ENCODE peak calls at places on chromosomes 4 and X, in four cellular contexts. One of them, this sample, is unnamed.
A peak's percentile ranks its signal among the peaks of the same experiment; 100 is the strongest.

GRCh38 chr4:132071815-132072214 is 1077.3 kb upstream of the PCDH10 start:
- DNase-seq in body of pancreas: no peak
- DNase-seq in astrocyte: peak; percentile 44
- DNase-seq in fibroblast of villous mesenchyme: no peak
- DNase-seq in this sample: no peak

GRCh38 chr4:22932326-22932725 is 239.6 kb downstream of the GBA3 start:
- DNase-seq in fibroblast of villous mesenchyme: no peak
- DNase-seq in body of pancreas: no peak
- DNase-seq in astrocyte: no peak
- DNase-seq in this sample: no peak

GRCh38 chr4:147103403-147103946 is 157.8 kb upstream of the TTC29 start:
- DNase-seq in fibroblast of villous mesenchyme: peak; percentile 89
- DNase-seq in body of pancreas: no peak
- DNase-seq in astrocyte: peak; percentile 98
- DNase-seq in this sample: peak; percentile 93

GRCh38 chr4:140071806-140072205 is 82.2 kb downstream of the MAML3 start:
- DNase-seq in fibroblast of villous mesenchyme: peak; percentile 84
- DNase-seq in body of pancreas: peak; percentile 18
- DNase-seq in astrocyte: peak; percentile 99
- DNase-seq in this sample: no peak

GRCh38 chr4:101346562-101347266 is 612 bp downstream of the PPP3CA start:
- DNase-seq in body of pancreas: peak; percentile 64
- DNase-seq in fibroblast of villous mesenchyme: peak; percentile 74
- DNase-seq in astrocyte: peak; percentile 43
- DNase-seq in this sample: no peak

GRCh38 chr4:14339715-14340114 is 662.6 kb upstream of the CPEB2 start:
- DNase-seq in fibroblast of villous mesenchyme: no peak
- DNase-seq in astrocyte: no peak
- DNase-seq in body of pancreas: no peak
- DNase-seq in this sample: no peak

GRCh38 chrX:77087529-77088169 is 359.5 kb upstream of the FGF16 start:
- DNase-seq in fibroblast of villous mesenchyme: no peak
- DNase-seq in astrocyte: peak; percentile 12
- DNase-seq in body of pancreas: peak; percentile 53
- DNase-seq in this sample: no peak

GRCh38 chr4:142353149-142353738 is 492.9 kb downstream of the INPP4B start:
- DNase-seq in fibroblast of villous mesenchyme: peak; percentile 78
- DNase-seq in body of pancreas: no peak
- DNase-seq in astrocyte: peak; percentile 63
- DNase-seq in this sample: peak; percentile 31

GRCh38 chr4:64807821-64808220 is 398.6 kb upstream of the TECRL start:
- DNase-seq in fibroblast of villous mesenchyme: no peak
- DNase-seq in body of pancreas: no peak
- DNase-seq in astrocyte: peak; percentile 33
- DNase-seq in this sample: no peak

GRCh38 chr4:2092653-2093000 is 33.5 kb downstream of the NAT8L start:
- DNase-seq in body of pancreas: no peak
- DNase-seq in astrocyte: no peak
- DNase-seq in fibroblast of villous mesenchyme: no peak
- DNase-seq in this sample: no peak

GRCh38 chrX:35115205-35115604 is 172.6 kb downstream of the FAM47B start:
- DNase-seq in fibroblast of villous mesenchyme: peak; percentile 8
- DNase-seq in astrocyte: peak; percentile 57
- DNase-seq in body of pancreas: no peak
- DNase-seq in this sample: peak; percentile 18

GRCh38 chrX:153851981-153852380 is 21.6 kb upstream of the PDZD4 start:
- DNase-seq in body of pancreas: no peak
- DNase-seq in fibroblast of villous mesenchyme: no peak
- DNase-seq in astrocyte: no peak
- DNase-seq in this sample: no peak

GRCh38 chr4:1395941-1396805 is 10.1 kb downstream of the NKX1-1 start:
- DNase-seq in body of pancreas: peak; percentile 9
- DNase-seq in fibroblast of villous mesenchyme: no peak
- DNase-seq in astrocyte: no peak
- DNase-seq in this sample: no peak

GRCh38 chrX:48957477-48957826 is at the start of gene OTUD5:
- DNase-seq in fibroblast of villous mesenchyme: no peak
- DNase-seq in body of pancreas: no peak
- DNase-seq in astrocyte: no peak
- DNase-seq in this sample: no peak

GRCh38 chr4:8046925-8047541 is 107.4 kb upstream of the AFAP1 start:
- DNase-seq in body of pancreas: no peak
- DNase-seq in astrocyte: no peak
- DNase-seq in fibroblast of villous mesenchyme: no peak
- DNase-seq in this sample: no peak

GRCh38 chrX:134685662-134686061 is 27.4 kb upstream of the PLAC1 start:
- DNase-seq in body of pancreas: no peak
- DNase-seq in astrocyte: peak; percentile 43
- DNase-seq in fibroblast of villous mesenchyme: peak; percentile 51
- DNase-seq in this sample: no peak

GRCh38 chrX:64204252-64204651 is 1.3 kb downstream of the AMER1 start:
- DNase-seq in fibroblast of villous mesenchyme: no peak
- DNase-seq in body of pancreas: peak; percentile 34
- DNase-seq in astrocyte: no peak
- DNase-seq in this sample: no peak

GRCh38 chr4:100100985-100101384 is 89.3 kb downstream of the DDIT4L start:
- DNase-seq in fibroblast of villous mesenchyme: no peak
- DNase-seq in astrocyte: no peak
- DNase-seq in body of pancreas: no peak
- DNase-seq in this sample: no peak

GRCh38 chrX:134548257-134548732 is 88.3 kb downstream of the HPRT1 start:
- DNase-seq in fibroblast of villous mesenchyme: no peak
- DNase-seq in astrocyte: no peak
- DNase-seq in body of pancreas: no peak
- DNase-seq in this sample: no peak

GRCh38 chr4:55736605-55737183 is 82.9 kb upstream of the EXOC1L start:
- DNase-seq in body of pancreas: no peak
- DNase-seq in fibroblast of villous mesenchyme: peak; percentile 25
- DNase-seq in astrocyte: no peak
- DNase-seq in this sample: no peak

GRCh38 chr4:149145803-149146202 is 669.8 kb downstream of the IQCM start:
- DNase-seq in astrocyte: peak; percentile 54
- DNase-seq in body of pancreas: no peak
- DNase-seq in fibroblast of villous mesenchyme: peak; percentile 53
- DNase-seq in this sample: peak; percentile 16

GRCh38 chr4:55706526-55706925 is 70.4 kb upstream of the NMU start:
- DNase-seq in body of pancreas: no peak
- DNase-seq in astrocyte: no peak
- DNase-seq in fibroblast of villous mesenchyme: peak; percentile 7
- DNase-seq in this sample: no peak

GRCh38 chrX:31329298-31329697 is 257.5 kb upstream of the FTHL17 start:
- DNase-seq in body of pancreas: no peak
- DNase-seq in fibroblast of villous mesenchyme: no peak
- DNase-seq in astrocyte: no peak
- DNase-seq in this sample: no peak

GRCh38 chr4:30536231-30536630 is 183.9 kb upstream of the PCDH7 start:
- DNase-seq in astrocyte: peak; percentile 44
- DNase-seq in fibroblast of villous mesenchyme: peak; percentile 56
- DNase-seq in body of pancreas: no peak
- DNase-seq in this sample: no peak

GRCh38 chrX:84909151-84909550 is 94.5 kb upstream of the APOOL start:
- DNase-seq in body of pancreas: no peak
- DNase-seq in astrocyte: no peak
- DNase-seq in fibroblast of villous mesenchyme: no peak
- DNase-seq in this sample: no peak

DNA sequence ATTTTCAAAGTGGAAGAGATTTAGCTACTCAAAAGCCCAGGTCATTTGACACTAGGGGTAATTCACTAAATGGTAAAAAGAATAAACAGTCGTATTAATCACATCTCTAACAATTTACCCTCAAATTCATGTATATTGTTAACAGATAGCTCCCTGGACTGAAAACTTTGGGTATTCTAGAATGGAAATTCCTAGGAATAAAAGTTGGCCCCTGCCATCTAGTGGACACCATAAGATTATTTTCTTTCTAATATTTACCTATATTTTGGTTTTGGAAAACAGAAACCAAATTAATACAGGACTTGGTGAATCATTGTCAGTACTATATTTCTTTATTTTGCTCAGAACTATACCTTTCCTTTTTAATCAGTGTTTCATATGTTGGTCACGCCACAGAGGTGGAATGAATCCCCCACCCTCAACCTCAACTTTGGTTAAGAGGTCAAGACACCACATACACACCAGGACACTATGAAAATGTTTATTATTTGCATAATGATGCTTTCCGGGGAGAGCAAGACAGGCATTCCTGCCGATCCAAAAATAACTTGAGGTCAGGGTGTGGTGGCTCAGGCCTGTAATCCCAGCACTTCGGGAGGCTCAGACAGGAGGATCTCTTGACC is 96.2 kb upstream of the APOOL start:
- DNase-seq in fibroblast of villous mesenchyme: peak; percentile 7
- DNase-seq in astrocyte: no peak
- DNase-seq in body of pancreas: no peak
- DNase-seq in this sample: no peak
- TF ChIP-seq CTCF in fibroblast of villous mesenchyme: no peak
- TF ChIP-seq CTCF in astrocyte: no peak
- TF ChIP-seq CTCF in body of pancreas: peak; percentile 24
- TF ChIP-seq CTCF in this sample: peak; percentile 8

GRCh38 chr4:107380836-107381438 is 339.1 kb downstream of the PAPSS1 start:
- DNase-seq in fibroblast of villous mesenchyme: no peak
- DNase-seq in body of pancreas: no peak
- DNase-seq in astrocyte: no peak
- DNase-seq in this sample: no peak
- H3K4me3 ChIP-seq in fibroblast of villous mesenchyme: no peak overlapping the region
- H3K4me3 ChIP-seq in body of pancreas: no peak overlapping the region
- H3K4me3 ChIP-seq in astrocyte: no peak overlapping the region
- H3K4me3 ChIP-seq in this sample: no peak overlapping the region

DNA sequence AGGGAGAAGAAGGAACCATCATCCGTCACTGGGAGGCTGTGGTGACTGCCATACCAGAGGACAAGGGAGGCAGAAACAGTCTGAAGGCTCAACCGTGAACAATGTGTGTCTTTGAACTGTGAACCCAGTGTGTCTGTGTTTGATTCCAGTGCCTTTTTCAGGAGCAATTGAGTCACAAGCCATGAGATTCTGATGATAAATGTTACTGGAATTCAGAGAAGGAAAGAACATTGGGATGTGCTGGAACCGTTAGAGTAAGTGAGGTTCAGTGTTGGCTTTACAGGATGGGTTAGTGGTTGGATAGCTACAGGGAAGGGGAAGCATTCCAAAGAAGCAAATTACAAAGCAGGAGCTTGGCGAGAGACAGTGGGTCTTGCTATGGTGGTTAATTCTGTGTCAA is 464.4 kb downstream of the TRIML1 start:
- DNase-seq in astrocyte: no peak
- DNase-seq in fibroblast of villous mesenchyme: no peak
- DNase-seq in body of pancreas: no peak
- DNase-seq in this sample: peak; percentile 16
- TF ChIP-seq CTCF in astrocyte: no peak
- TF ChIP-seq CTCF in fibroblast of villous mesenchyme: no peak
- TF ChIP-seq CTCF in body of pancreas: no peak
- TF ChIP-seq CTCF in this sample: no peak

GRCh38 chr4:158292156-158292555 is 81.9 kb downstream of the TMEM144 start:
- DNase-seq in fibroblast of villous mesenchyme: no peak
- DNase-seq in body of pancreas: no peak
- DNase-seq in astrocyte: no peak
- DNase-seq in this sample: no peak
- H3K4me3 ChIP-seq in fibroblast of villous mesenchyme: no peak overlapping the region
- H3K4me3 ChIP-seq in body of pancreas: no peak overlapping the region
- H3K4me3 ChIP-seq in astrocyte: no peak overlapping the region
- H3K4me3 ChIP-seq in this sample: no peak overlapping the region

DNA sequence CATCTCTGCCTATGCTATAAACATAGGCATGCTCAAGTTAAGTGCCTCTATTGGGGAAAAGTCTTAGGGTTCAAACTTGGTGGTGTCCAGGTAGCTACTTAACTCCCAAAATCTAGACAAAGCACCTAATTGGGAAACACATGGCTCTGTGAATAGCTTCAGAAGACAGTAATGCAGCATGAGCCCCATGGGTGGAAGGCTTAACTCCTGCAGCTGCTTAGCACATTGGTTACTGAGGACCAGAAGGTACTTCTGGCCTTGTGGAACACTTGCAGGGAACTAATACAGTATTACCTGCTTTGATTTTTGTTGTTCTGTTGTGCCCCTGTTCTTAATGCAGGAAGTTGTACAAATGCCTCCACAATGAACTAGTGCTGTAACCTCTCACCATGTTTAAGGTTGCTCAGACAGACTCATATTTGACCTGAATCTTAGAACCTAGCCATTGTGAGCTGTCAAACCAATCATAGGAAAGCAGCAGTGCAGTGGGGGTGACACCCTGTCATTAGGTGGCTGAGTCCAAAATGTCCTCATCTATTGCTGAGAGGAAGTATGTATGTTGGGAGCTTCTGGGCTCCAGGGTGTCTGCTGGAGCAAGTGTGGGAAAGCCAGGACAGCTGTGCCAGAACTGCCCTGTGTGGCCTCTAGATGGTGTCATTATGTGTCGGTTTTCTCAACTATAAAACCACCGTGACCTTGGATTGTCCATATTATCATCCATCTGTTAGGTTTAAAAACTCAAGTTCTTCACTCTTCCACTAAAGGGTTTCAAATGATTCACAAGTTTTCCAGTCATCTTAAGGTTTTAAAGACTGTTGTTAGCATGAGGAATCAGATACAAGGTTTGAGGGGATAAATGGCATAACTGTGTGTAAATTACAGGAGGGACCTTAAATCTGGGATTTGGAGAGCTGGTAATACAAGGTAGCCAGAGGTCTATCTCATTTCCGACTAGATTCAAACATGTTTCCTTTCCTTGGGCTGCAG is 69.9 kb upstream of the WDR1 start:
- DNase-seq in fibroblast of villous mesenchyme: no peak
- DNase-seq in body of pancreas: no peak
- DNase-seq in astrocyte: no peak
- DNase-seq in this sample: no peak
- TF ChIP-seq CTCF in fibroblast of villous mesenchyme: no peak
- TF ChIP-seq CTCF in body of pancreas: no peak
- TF ChIP-seq CTCF in astrocyte: no peak
- TF ChIP-seq CTCF in this sample: no peak

GRCh38 chr4:175953960-175954521 is 111.6 kb upstream of the WDR17 start:
- DNase-seq in body of pancreas: no peak
- DNase-seq in fibroblast of villous mesenchyme: no peak
- DNase-seq in astrocyte: no peak
- DNase-seq in this sample: no peak
- H3K4me3 ChIP-seq in body of pancreas: no peak overlapping the region
- H3K4me3 ChIP-seq in fibroblast of villous mesenchyme: no peak overlapping the region
- H3K4me3 ChIP-seq in astrocyte: no peak overlapping the region
- H3K4me3 ChIP-seq in this sample: no peak overlapping the region

GRCh38 chr4:184553891-184554290 is 79.5 kb upstream of the IRF2 start:
- DNase-seq in astrocyte: no peak
- DNase-seq in fibroblast of villous mesenchyme: no peak
- DNase-seq in body of pancreas: no peak
- DNase-seq in this sample: no peak
- TF ChIP-seq CTCF in astrocyte: no peak
- TF ChIP-seq CTCF in fibroblast of villous mesenchyme: no peak
- TF ChIP-seq CTCF in body of pancreas: no peak
- TF ChIP-seq CTCF in this sample: no peak

GRCh38 chr4:39975488-39976089 is 2.1 kb downstream of the PDS5A start:
- DNase-seq in astrocyte: peak; percentile 43
- DNase-seq in fibroblast of villous mesenchyme: peak; percentile 79
- DNase-seq in body of pancreas: no peak
- DNase-seq in this sample: no peak
- H3K4me3 ChIP-seq in astrocyte: peak overlapping the region; percentile 77
- H3K4me3 ChIP-seq in fibroblast of villous mesenchyme: peak overlapping the region; percentile 92
- H3K4me3 ChIP-seq in body of pancreas: no peak overlapping the region
- H3K4me3 ChIP-seq in this sample: no peak overlapping the region

This sample was measured in kidney epithelial cell.